ENCODE peak calls at places on chromosome 20, in nine cellular contexts. One of them, this sample, is unnamed.
A peak's percentile ranks its signal among the peaks of the same experiment; 100 is the strongest.

GRCh38 chr20:44015733-44016103 is 101.1 kb downstream of the TOX2 start:
- DNase-seq in neural crest cell: no peak
- DNase-seq in GM12865: no peak
- DNase-seq in colonic mucosa: no peak
- DNase-seq in cardiac muscle cell: no peak
- DNase-seq in foreskin keratinocyte: no peak
- DNase-seq in SK-N-SH: no peak
- DNase-seq in psoas muscle: no peak
- DNase-seq in mucosa of descending colon: no peak
- DNase-seq in this sample: no peak

GRCh38 chr20:13220857-13221297 is at the start of gene ISM1:
- DNase-seq in colonic mucosa: no peak
- DNase-seq in neural crest cell: peak; percentile 17
- DNase-seq in foreskin keratinocyte: peak; percentile 41
- DNase-seq in SK-N-SH: peak; percentile 68
- DNase-seq in mucosa of descending colon: no peak
- DNase-seq in GM12865: peak; percentile 10
- DNase-seq in cardiac muscle cell: peak; percentile 9
- DNase-seq in psoas muscle: peak; percentile 27
- DNase-seq in this sample: no peak

GRCh38 chr20:16672299-16672698 is 57.5 kb upstream of the SNRPB2 start:
- DNase-seq in neural crest cell: no peak
- DNase-seq in psoas muscle: no peak
- DNase-seq in GM12865: no peak
- DNase-seq in colonic mucosa: no peak
- DNase-seq in mucosa of descending colon: no peak
- DNase-seq in SK-N-SH: no peak
- DNase-seq in cardiac muscle cell: no peak
- DNase-seq in foreskin keratinocyte: no peak
- DNase-seq in this sample: no peak

GRCh38 chr20:21699216-21699508 is 6.3 kb upstream of the PAX1 start:
- DNase-seq in cardiac muscle cell: no peak
- DNase-seq in colonic mucosa: no peak
- DNase-seq in mucosa of descending colon: no peak
- DNase-seq in GM12865: no peak
- DNase-seq in foreskin keratinocyte: no peak
- DNase-seq in neural crest cell: no peak
- DNase-seq in SK-N-SH: no peak
- DNase-seq in psoas muscle: no peak
- DNase-seq in this sample: no peak

GRCh38 chr20:24049081-24049480 is 60.5 kb upstream of the GGTLC1 start:
- DNase-seq in cardiac muscle cell: no peak
- DNase-seq in foreskin keratinocyte: no peak
- DNase-seq in mucosa of descending colon: no peak
- DNase-seq in SK-N-SH: no peak
- DNase-seq in neural crest cell: no peak
- DNase-seq in colonic mucosa: no peak
- DNase-seq in GM12865: no peak
- DNase-seq in psoas muscle: no peak
- DNase-seq in this sample: no peak

GRCh38 chr20:63787749-63788148 is 43.3 kb downstream of the ZBTB46 start:
- DNase-seq in mucosa of descending colon: no peak
- DNase-seq in SK-N-SH: no peak
- DNase-seq in neural crest cell: no peak
- DNase-seq in GM12865: no peak
- DNase-seq in cardiac muscle cell: no peak
- DNase-seq in foreskin keratinocyte: no peak
- DNase-seq in colonic mucosa: no peak
- DNase-seq in psoas muscle: no peak
- DNase-seq in this sample: no peak

GRCh38 chr20:36107881-36108280 is 46.7 kb upstream of the EPB41L1 start:
- DNase-seq in psoas muscle: no peak
- DNase-seq in neural crest cell: no peak
- DNase-seq in colonic mucosa: no peak
- DNase-seq in mucosa of descending colon: no peak
- DNase-seq in SK-N-SH: no peak
- DNase-seq in cardiac muscle cell: no peak
- DNase-seq in foreskin keratinocyte: no peak
- DNase-seq in GM12865: no peak
- DNase-seq in this sample: no peak

GRCh38 chr20:62570403-62570802 is 71.9 kb upstream of the SLCO4A1 start:
- DNase-seq in cardiac muscle cell: no peak
- DNase-seq in mucosa of descending colon: no peak
- DNase-seq in neural crest cell: no peak
- DNase-seq in SK-N-SH: no peak
- DNase-seq in foreskin keratinocyte: no peak
- DNase-seq in colonic mucosa: no peak
- DNase-seq in GM12865: no peak
- DNase-seq in psoas muscle: no peak
- DNase-seq in this sample: peak; percentile 49

GRCh38 chr20:23492292-23492691 is 1.4 kb downstream of the CST8 start:
- DNase-seq in mucosa of descending colon: no peak
- DNase-seq in colonic mucosa: no peak
- DNase-seq in SK-N-SH: no peak
- DNase-seq in psoas muscle: no peak
- DNase-seq in GM12865: no peak
- DNase-seq in foreskin keratinocyte: no peak
- DNase-seq in cardiac muscle cell: no peak
- DNase-seq in neural crest cell: no peak
- DNase-seq in this sample: no peak

GRCh38 chr20:39800111-39800510 is 838.0 kb downstream of the DHX35 start:
- DNase-seq in GM12865: peak; percentile 29
- DNase-seq in neural crest cell: no peak
- DNase-seq in mucosa of descending colon: no peak
- DNase-seq in colonic mucosa: no peak
- DNase-seq in cardiac muscle cell: peak; percentile 28
- DNase-seq in foreskin keratinocyte: peak; percentile 53
- DNase-seq in SK-N-SH: no peak
- DNase-seq in psoas muscle: no peak
- DNase-seq in this sample: no peak

GRCh38 chr20:63553933-63554290 is at the start of gene FNDC11:
- DNase-seq in colonic mucosa: no peak
- DNase-seq in foreskin keratinocyte: no peak
- DNase-seq in neural crest cell: peak; percentile 55
- DNase-seq in SK-N-SH: peak; percentile 88
- DNase-seq in cardiac muscle cell: peak; percentile 34
- DNase-seq in GM12865: peak; percentile 45
- DNase-seq in mucosa of descending colon: no peak
- DNase-seq in psoas muscle: peak; percentile 61
- DNase-seq in this sample: no peak

GRCh38 chr20:48791666-48792071 is 36.1 kb downstream of the PREX1 start:
- DNase-seq in SK-N-SH: no peak
- DNase-seq in GM12865: no peak
- DNase-seq in mucosa of descending colon: no peak
- DNase-seq in foreskin keratinocyte: no peak
- DNase-seq in colonic mucosa: no peak
- DNase-seq in neural crest cell: no peak
- DNase-seq in psoas muscle: no peak
- DNase-seq in cardiac muscle cell: peak; percentile 83
- DNase-seq in this sample: no peak

GRCh38 chr20:50308513-50309279 is 118.1 kb downstream of the CEBPB start:
- DNase-seq in SK-N-SH: peak; percentile 94
- DNase-seq in mucosa of descending colon: peak; percentile 89
- DNase-seq in colonic mucosa: peak; percentile 68
- DNase-seq in neural crest cell: no peak
- DNase-seq in cardiac muscle cell: peak; percentile 99
- DNase-seq in psoas muscle: peak; percentile 93
- DNase-seq in GM12865: no peak
- DNase-seq in foreskin keratinocyte: peak; percentile 70
- DNase-seq in this sample: peak; percentile 91

GRCh38 chr20:47927944-47928343 is 142.7 kb upstream of the SULF2 start:
- DNase-seq in GM12865: no peak
- DNase-seq in psoas muscle: no peak
- DNase-seq in neural crest cell: no peak
- DNase-seq in cardiac muscle cell: no peak
- DNase-seq in SK-N-SH: no peak
- DNase-seq in colonic mucosa: no peak
- DNase-seq in mucosa of descending colon: no peak
- DNase-seq in foreskin keratinocyte: peak; percentile 97
- DNase-seq in this sample: no peak

GRCh38 chr20:58552366-58552934 is 37.3 kb upstream of the APCDD1L start:
- DNase-seq in mucosa of descending colon: no peak
- DNase-seq in neural crest cell: no peak
- DNase-seq in colonic mucosa: peak; percentile 9
- DNase-seq in SK-N-SH: no peak
- DNase-seq in cardiac muscle cell: no peak
- DNase-seq in foreskin keratinocyte: no peak
- DNase-seq in psoas muscle: no peak
- DNase-seq in GM12865: no peak
- DNase-seq in this sample: no peak

GRCh38 chr20:54431545-54431944 is 43.8 kb upstream of the DOK5 start:
- DNase-seq in psoas muscle: no peak
- DNase-seq in SK-N-SH: no peak
- DNase-seq in neural crest cell: no peak
- DNase-seq in GM12865: no peak
- DNase-seq in cardiac muscle cell: no peak
- DNase-seq in colonic mucosa: no peak
- DNase-seq in foreskin keratinocyte: no peak
- DNase-seq in mucosa of descending colon: no peak
- DNase-seq in this sample: no peak

GRCh38 chr20:47493175-47493953 is 8.3 kb upstream of the NCOA3 start:
- DNase-seq in colonic mucosa: peak; percentile 94
- DNase-seq in GM12865: peak; percentile 75
- DNase-seq in foreskin keratinocyte: peak; percentile 65
- DNase-seq in neural crest cell: no peak
- DNase-seq in cardiac muscle cell: peak; percentile 94
- DNase-seq in SK-N-SH: peak; percentile 52
- DNase-seq in psoas muscle: peak; percentile 83
- DNase-seq in mucosa of descending colon: peak; percentile 82
- DNase-seq in this sample: peak; percentile 92

GRCh38 chr20:6940052-6940451 is 172.6 kb downstream of the BMP2 start:
- DNase-seq in GM12865: peak; percentile 6
- DNase-seq in psoas muscle: no peak
- DNase-seq in cardiac muscle cell: peak; percentile 18
- DNase-seq in neural crest cell: peak; percentile 8
- DNase-seq in SK-N-SH: peak; percentile 18
- DNase-seq in mucosa of descending colon: no peak
- DNase-seq in colonic mucosa: no peak
- DNase-seq in foreskin keratinocyte: peak; percentile 23
- DNase-seq in this sample: no peak
- TF ChIP-seq CTCF in GM12865: no peak
- TF ChIP-seq CTCF in psoas muscle: no peak
- TF ChIP-seq CTCF in cardiac muscle cell: peak; percentile 15
- TF ChIP-seq CTCF in neural crest cell: peak; percentile 58
- TF ChIP-seq CTCF in SK-N-SH: peak; percentile 46
- TF ChIP-seq CTCF in mucosa of descending colon: no peak
- TF ChIP-seq CTCF in colonic mucosa: no peak
- TF ChIP-seq CTCF in foreskin keratinocyte: peak; percentile 81
- TF ChIP-seq CTCF in this sample: no peak

GRCh38 chr20:42041000-42041565 is 422.9 kb upstream of the CHD6 start:
- DNase-seq in colonic mucosa: no peak
- DNase-seq in mucosa of descending colon: no peak
- DNase-seq in cardiac muscle cell: no peak
- DNase-seq in neural crest cell: no peak
- DNase-seq in GM12865: no peak
- DNase-seq in SK-N-SH: no peak
- DNase-seq in psoas muscle: no peak
- DNase-seq in foreskin keratinocyte: no peak
- DNase-seq in this sample: no peak
- TF ChIP-seq CTCF in colonic mucosa: no peak
- TF ChIP-seq CTCF in mucosa of descending colon: no peak
- TF ChIP-seq CTCF in cardiac muscle cell: no peak
- TF ChIP-seq CTCF in neural crest cell: peak; percentile 59
- TF ChIP-seq CTCF in GM12865: no peak
- TF ChIP-seq CTCF in SK-N-SH: no peak
- TF ChIP-seq CTCF in psoas muscle: no peak
- TF ChIP-seq CTCF in foreskin keratinocyte: no peak
- TF ChIP-seq CTCF in this sample: peak; percentile 12

GRCh38 chr20:25277051-25277801 is 29.3 kb downstream of the PYGB start:
- DNase-seq in colonic mucosa: no peak
- DNase-seq in neural crest cell: no peak
- DNase-seq in psoas muscle: peak; percentile 8
- DNase-seq in SK-N-SH: no peak
- DNase-seq in foreskin keratinocyte: no peak
- DNase-seq in cardiac muscle cell: no peak
- DNase-seq in GM12865: no peak
- DNase-seq in mucosa of descending colon: peak; percentile 39
- DNase-seq in this sample: peak; percentile 54
- TF ChIP-seq CTCF in colonic mucosa: no peak
- TF ChIP-seq CTCF in neural crest cell: no peak
- TF ChIP-seq CTCF in psoas muscle: no peak
- TF ChIP-seq CTCF in SK-N-SH: no peak
- TF ChIP-seq CTCF in foreskin keratinocyte: no peak
- TF ChIP-seq CTCF in cardiac muscle cell: no peak
- TF ChIP-seq CTCF in GM12865: no peak
- TF ChIP-seq CTCF in mucosa of descending colon: no peak
- TF ChIP-seq CTCF in this sample: no peak

GRCh38 chr20:60202046-60202445 is 243.8 kb downstream of the CDH26 start:
- DNase-seq in GM12865: no peak
- DNase-seq in mucosa of descending colon: no peak
- DNase-seq in neural crest cell: no peak
- DNase-seq in colonic mucosa: no peak
- DNase-seq in foreskin keratinocyte: peak; percentile 9
- DNase-seq in psoas muscle: no peak
- DNase-seq in cardiac muscle cell: no peak
- DNase-seq in SK-N-SH: no peak
- DNase-seq in this sample: peak; percentile 32

GRCh38 chr20:60204601-60205000 is 246.4 kb downstream of the CDH26 start:
- DNase-seq in psoas muscle: no peak
- DNase-seq in mucosa of descending colon: no peak
- DNase-seq in SK-N-SH: no peak
- DNase-seq in neural crest cell: no peak
- DNase-seq in cardiac muscle cell: no peak
- DNase-seq in GM12865: no peak
- DNase-seq in foreskin keratinocyte: no peak
- DNase-seq in colonic mucosa: no peak
- DNase-seq in this sample: no peak

GRCh38 chr20:60209048-60209447 is 250.8 kb downstream of the CDH26 start:
- DNase-seq in mucosa of descending colon: no peak
- DNase-seq in GM12865: no peak
- DNase-seq in neural crest cell: no peak
- DNase-seq in colonic mucosa: no peak
- DNase-seq in cardiac muscle cell: no peak
- DNase-seq in psoas muscle: no peak
- DNase-seq in foreskin keratinocyte: no peak
- DNase-seq in SK-N-SH: no peak
- DNase-seq in this sample: no peak

GRCh38 chr20:60203451-60203850 is 245.2 kb downstream of the CDH26 start:
- DNase-seq in colonic mucosa: no peak
- DNase-seq in mucosa of descending colon: no peak
- DNase-seq in SK-N-SH: no peak
- DNase-seq in psoas muscle: no peak
- DNase-seq in GM12865: no peak
- DNase-seq in foreskin keratinocyte: peak; percentile 51
- DNase-seq in neural crest cell: no peak
- DNase-seq in cardiac muscle cell: no peak
- DNase-seq in this sample: no peak

GRCh38 chr20:60206259-60206658 is 248.0 kb downstream of the CDH26 start:
- DNase-seq in psoas muscle: no peak
- DNase-seq in SK-N-SH: peak; percentile 43
- DNase-seq in mucosa of descending colon: no peak
- DNase-seq in cardiac muscle cell: peak; percentile 8
- DNase-seq in GM12865: no peak
- DNase-seq in colonic mucosa: no peak
- DNase-seq in foreskin keratinocyte: peak; percentile 30
- DNase-seq in neural crest cell: peak; percentile 20
- DNase-seq in this sample: no peak
- TF ChIP-seq CTCF in psoas muscle: peak; percentile 7
- TF ChIP-seq CTCF in SK-N-SH: no peak
- TF ChIP-seq CTCF in mucosa of descending colon: no peak
- TF ChIP-seq CTCF in cardiac muscle cell: peak; percentile 10
- TF ChIP-seq CTCF in GM12865: no peak
- TF ChIP-seq CTCF in colonic mucosa: no peak
- TF ChIP-seq CTCF in foreskin keratinocyte: peak; percentile 65
- TF ChIP-seq CTCF in neural crest cell: peak; percentile 57
- TF ChIP-seq CTCF in this sample: peak; percentile 24